ENCODE peak calls at places on chromosome 22, in ten cellular contexts. J is GF-D8; C is breast epithelium; H is stomach; B is stimulated activated CD4-positive, alpha-beta T cell treated with anti-CD3 and anti-CD28 coated beads, Interleukin-1b, Interleukin-23, amount 100 ng/mL, for 48 hours; U is aorta; E is LoVo; N is activated CD4-positive, alpha-beta T cell treated with anti-CD3 and anti-CD28 coated beads, Interleukin-2, amount 10 ng/mL, durations not matched to agents 7 days and 5 days; V is GM23248; Z is NCI-H774. X is an unnamed sample.

GRCh38 chr22:36467042-36467810 is 14.2 kb downstream of the TXN2 start:
- DNase-seq in J (no peak), U (no peak), N (no peak), V (peak; percentile 50), B (no peak), E (no peak), C (no peak), Z (no peak), H (no peak), X (peak; percentile 94)

GRCh38 chr22:27835446-27835845 is 33.9 kb upstream of the MN1 start:
- DNase-seq in B (no peak), J (no peak), C (no peak), V (peak; percentile 25), H (no peak), U (no peak), N (no peak), Z (no peak), E (no peak), X (peak; percentile 31)

GRCh38 chr22:48758021-48758561 is 1069.6 kb downstream of the BRD1 start:
- DNase-seq in J (no peak), B (no peak), Z (no peak), C (peak; percentile 40), U (peak; percentile 40), H (peak; percentile 25), E (no peak), V (no peak), N (no peak), X (no peak)

GRCh38 chr22:17846326-17846992 is 72.2 kb upstream of the BID start:
- DNase-seq in H (no peak), J (no peak), B (no peak), Z (no peak), N (no peak), C (no peak), V (peak; percentile 23), E (no peak), U (peak; percentile 65), X (no peak)

GRCh38 chr22:19825016-19825339 is 29.7 kb downstream of the GNB1L start:
- DNase-seq in U (no peak), Z (no peak), C (no peak), B (no peak), N (peak; percentile 3), V (no peak), J (no peak), H (peak; percentile 5), E (no peak), X (no peak)

GRCh38 chr22:45228401-45228754 is 12.3 kb downstream of the KIAA0930 start:
- DNase-seq in V (no peak), Z (no peak), B (no peak), U (peak; percentile 43), C (no peak), H (no peak), J (no peak), N (no peak), E (no peak), X (no peak)

GRCh38 chr22:23816552-23816976 is 22.2 kb downstream of the DERL3 start:
- DNase-seq in V (no peak), H (no peak), B (no peak), Z (no peak), C (no peak), U (peak; percentile 23), J (no peak), N (no peak), E (no peak), X (no peak)

GRCh38 chr22:49975543-49976389 is 15.2 kb downstream of the PIM3 start:
- DNase-seq in E (no peak), N (no peak), C (peak; percentile 49), H (peak; percentile 23), B (peak; percentile 77), U (peak; percentile 50), Z (no peak), J (no peak), V (peak; percentile 28), X (no peak)

GRCh38 chr22:19802881-19803735 is 42.5 kb downstream of the TBX1 start:
- DNase-seq in C (no peak), B (no peak), E (no peak), V (no peak), H (no peak), Z (no peak), U (peak; percentile 38), J (no peak), N (no peak), X (no peak)